ENCODE peak calls at places on chromosomes 1 and 21, in ten cellular contexts. G, N, B, E, R, P, Q, W, F and X are unnamed samples.

GRCh38 chr1:32878183-32878582 is 7.5 kb upstream of the FNDC5 start:
- DNase-seq in R (peak), P (no peak), W (no peak), N (peak), Q (no peak), F (peak), E (no peak), G (no peak), B (no peak), X (peak)

GRCh38 chr1:25568090-25568833 is 24.9 kb downstream of the LDLRAP1 start:
- DNase-seq in B (no peak), N (peak), G (no peak), P (no peak), Q (peak), E (no peak), R (peak), W (no peak), F (peak), X (peak)

GRCh38 chr1:186984959-186985358 is 156.2 kb downstream of the PLA2G4A start:
- DNase-seq in Q (no peak), G (no peak), B (no peak), N (no peak), E (no peak), P (no peak), F (no peak), R (no peak), W (no peak), X (no peak)

GRCh38 chr1:16236495-16237342 is at the start of gene CPLANE2:
- DNase-seq in P (peak), R (peak), W (peak), E (peak), Q (peak), G (peak), B (peak), N (peak), F (peak), X (peak)

GRCh38 chr1:16088996-16089395 is 15.5 kb upstream of the FAM131C start:
- DNase-seq in P (no peak), R (no peak), B (no peak), G (no peak), F (peak), E (no peak), Q (no peak), W (no peak), N (no peak), X (no peak)

GRCh38 chr1:48610628-48611542 is 138.9 kb upstream of the SPATA6 start:
- DNase-seq in W (no peak), N (peak), B (no peak), E (no peak), G (no peak), Q (no peak), P (no peak), F (no peak), R (peak), X (no peak)

GRCh38 chr1:209202826-209203439 is 380.6 kb upstream of the CAMK1G start:
- DNase-seq in P (no peak), R (peak), F (peak), Q (peak), G (peak), E (no peak), N (peak), B (no peak), W (peak), X (no peak)

GRCh38 chr21:45308211-45309068 is 20.7 kb upstream of the POFUT2 start:
- DNase-seq in R (no peak), G (no peak), W (no peak), E (peak), P (no peak), B (no peak), Q (no peak), F (peak), N (no peak), X (no peak)

GRCh38 chr1:205317311-205317917 is 4.1 kb downstream of the NUAK2 start:
- DNase-seq in Q (peak), P (no peak), W (no peak), G (no peak), F (peak), R (no peak), B (no peak), N (peak), E (no peak), X (no peak)

GRCh38 chr1:7592120-7592798 is 178.8 kb upstream of the VAMP3 start:
- DNase-seq in G (no peak), B (no peak), P (no peak), Q (no peak), E (no peak), R (no peak), F (no peak), N (no peak), W (no peak), X (no peak)

GRCh38 chr1:112618114-112618720 is 724 bp downstream of the ST7L start:
- DNase-seq in N (peak), E (no peak), F (peak), P (no peak), R (no peak), B (no peak), W (peak), G (peak), Q (no peak), X (no peak)

GRCh38 chr1:20033396-20033795 is 36.6 kb upstream of the PLA2G5 start:
- DNase-seq in F (no peak), N (no peak), W (no peak), E (no peak), B (no peak), P (no peak), R (no peak), G (no peak), Q (no peak), X (no peak)

GRCh38 chr1:170853302-170853701 is 82.0 kb upstream of the MROH9 start:
- DNase-seq in F (no peak), Q (no peak), E (no peak), G (no peak), P (no peak), W (no peak), B (no peak), R (no peak), N (no peak), X (no peak)

GRCh38 chr1:6220236-6220635 is 14.3 kb downstream of the RNF207 start:
- DNase-seq in Q (no peak), F (no peak), E (no peak), W (no peak), B (no peak), N (no peak), G (no peak), R (no peak), P (no peak), X (no peak)

GRCh38 chr1:190373705-190374336 is 103.8 kb downstream of the BRINP3 start:
- DNase-seq in N (no peak), W (peak), F (no peak), Q (no peak), P (no peak), R (peak), G (no peak), B (no peak), E (no peak), X (no peak)

GRCh38 chr1:89754518-89754917 is 66.3 kb upstream of the LRRC8D start:
- DNase-seq in E (no peak), Q (no peak), N (no peak), P (peak), W (no peak), R (no peak), F (peak), B (no peak), G (no peak), X (no peak)

GRCh38 chr21:25752389-25752788 is 17.6 kb downstream of the GABPA start:
- DNase-seq in N (no peak), G (no peak), R (no peak), Q (no peak), P (no peak), W (no peak), E (no peak), B (no peak), F (peak), X (no peak)

GRCh38 chr1:98897479-98897878 is 107.2 kb downstream of the PLPPR5 start:
- DNase-seq in Q (no peak), G (no peak), R (no peak), E (no peak), P (no peak), W (no peak), B (no peak), N (peak), F (no peak), X (no peak)

GRCh38 chr1:43747736-43748135 is 40.4 kb downstream of the ST3GAL3 start:
- DNase-seq in P (no peak), N (no peak), W (no peak), E (no peak), G (no peak), Q (no peak), F (no peak), B (no peak), R (no peak), X (no peak)

GRCh38 chr1:101022294-101022693 is 3.3 kb downstream of the DPH5 start:
- DNase-seq in B (no peak), G (no peak), Q (no peak), W (no peak), F (no peak), N (peak), R (no peak), E (no peak), P (no peak), X (no peak)

GRCh38 chr1:12594966-12595838 is 22.8 kb downstream of the DHRS3 start:
- DNase-seq in W (no peak), Q (no peak), F (peak), P (peak), G (peak), N (peak), R (no peak), E (no peak), B (peak), X (peak)

GRCh38 chr1:97980530-97980929 is 59.7 kb upstream of the DPYD start:
- DNase-seq in N (peak), Q (no peak), P (no peak), E (no peak), G (no peak), F (no peak), B (no peak), R (no peak), W (no peak), X (no peak)

GRCh38 chr1:2135425-2135824 is 59.1 kb downstream of the FAAP20 start:
- DNase-seq in B (no peak), N (peak), F (peak), G (no peak), R (no peak), W (no peak), E (no peak), P (no peak), Q (no peak), X (no peak)

GRCh38 chr1:57102957-57103356 is 137.1 kb upstream of the C8B start:
- DNase-seq in B (no peak), F (no peak), G (no peak), P (no peak), E (no peak), Q (no peak), N (no peak), W (no peak), R (no peak), X (no peak)

GRCh38 chr1:47449702-47450552 is 12.1 kb downstream of the FOXD2 start:
- DNase-seq in Q (peak), R (no peak), P (no peak), N (no peak), W (no peak), F (no peak), E (no peak), G (no peak), B (no peak), X (no peak)

GRCh38 chr1:162138599-162139397 is 69.3 kb downstream of the NOS1AP start:
- DNase-seq in N (no peak), G (no peak), Q (no peak), F (no peak), R (no peak), E (no peak), B (no peak), P (no peak), W (no peak), X (no peak)

GRCh38 chr21:44065428-44065827 is 41.8 kb upstream of the PWP2 start:
- DNase-seq in B (peak), P (peak), F (peak), R (no peak), N (no peak), E (peak), W (peak), Q (no peak), G (peak), X (no peak)

GRCh38 chr1:1732381-1732780 is 8.2 kb upstream of the CDK11A start:
- DNase-seq in N (no peak), B (no peak), R (no peak), Q (no peak), G (no peak), W (no peak), F (no peak), E (no peak), P (no peak), X (no peak)

GRCh38 chr1:185058103-185058502 is 12.7 kb downstream of the RNF2 start:
- DNase-seq in E (no peak), G (no peak), P (no peak), R (no peak), F (no peak), Q (no peak), W (no peak), N (no peak), B (no peak), X (no peak)